ENCODE peak calls at places on chromosomes 2 and 18, in seven cellular contexts. Y, L, F, P, J, O and T are unnamed samples.

GRCh38 chr2:64426191-64426952 is 27.6 kb upstream of the LGALSL start:
- DNase-seq in Y (no peak), L (no peak), F (peak; percentile 58), P (no peak), J (no peak), O (peak; percentile 16), T (no peak)

GRCh38 chr2:216855614-216856013 is 4.2 kb downstream of the TNP1 start:
- DNase-seq in Y (no peak), L (no peak), F (no peak), P (no peak), J (no peak), O (no peak), T (no peak)

GRCh38 chr2:112996635-112997034 is 8.6 kb upstream of the IL36A start:
- DNase-seq in Y (no peak), L (no peak), F (no peak), P (no peak), J (no peak), O (no peak), T (no peak)

GRCh38 chr2:3604207-3604877 is 9.4 kb downstream of the COLEC11 start:
- DNase-seq in Y (no peak), L (no peak), F (no peak), P (peak; percentile 61), J (no peak), O (no peak), T (no peak)

GRCh38 chr2:236195726-236196125 is 27.5 kb upstream of the GBX2 start:
- DNase-seq in Y (no peak), L (no peak), F (no peak), P (no peak), J (peak; percentile 49), O (no peak), T (no peak)

GRCh38 chr2:44954306-44954901 is 12.9 kb downstream of the SIX3 start:
- DNase-seq in Y (no peak), L (no peak), F (no peak), P (no peak), J (no peak), O (no peak), T (no peak)

GRCh38 chr18:79609021-79609461 is 70.6 kb upstream of the CTDP1 start:
- DNase-seq in Y (peak; percentile 45), L (no peak), F (no peak), P (no peak), J (peak; percentile 58), O (no peak), T (no peak)

GRCh38 chr2:188524519-188525113 is 232.9 kb downstream of the GULP1 start:
- DNase-seq in Y (no peak), L (no peak), F (peak; percentile 23), P (peak; percentile 55), J (no peak), O (peak; percentile 69), T (no peak)

GRCh38 chr2:100655936-100656534 is 93.2 kb downstream of the PDCL3 start:
- DNase-seq in Y (no peak), L (no peak), F (no peak), P (no peak), J (no peak), O (no peak), T (no peak)

GRCh38 chr2:63827749-63828148 is 13.9 kb upstream of the UGP2 start:
- DNase-seq in Y (no peak), L (no peak), F (peak; percentile 97), P (no peak), J (no peak), O (peak; percentile 88), T (no peak)

GRCh38 chr18:12990977-12991838 is at the start of gene CEP192:
- DNase-seq in Y (peak; percentile 96), L (peak; percentile 96), F (peak; percentile 97), P (peak; percentile 99), J (peak; percentile 98), O (peak; percentile 98), T (peak; percentile 99)

GRCh38 chr2:54725343-54726099 is 2.1 kb downstream of the EML6 start:
- DNase-seq in Y (no peak), L (no peak), F (no peak), P (no peak), J (no peak), O (no peak), T (no peak)

GRCh38 chr2:224334083-224334482 is 67.8 kb downstream of the FAM124B start:
- DNase-seq in Y (no peak), L (no peak), F (no peak), P (no peak), J (no peak), O (no peak), T (no peak)

GRCh38 chr2:84029903-84030559 is 429.0 kb downstream of the SUCLG1 start:
- DNase-seq in Y (no peak), L (no peak), F (no peak), P (no peak), J (no peak), O (no peak), T (no peak)

GRCh38 chr18:44826418-44827259 is 146.0 kb downstream of the SETBP1 start:
- DNase-seq in Y (no peak), L (no peak), F (peak; percentile 97), P (peak; percentile 75), J (peak; percentile 89), O (peak; percentile 83), T (no peak)

GRCh38 chr2:187982668-187983067 is 309.0 kb upstream of the GULP1 start:
- DNase-seq in Y (no peak), L (peak; percentile 40), F (peak; percentile 93), P (no peak), J (no peak), O (peak; percentile 92), T (peak; percentile 9)

GRCh38 chr18:62521588-62521987 is 1.2 kb upstream of the ZCCHC2 start:
- DNase-seq in Y (no peak), L (no peak), F (no peak), P (no peak), J (no peak), O (no peak), T (no peak)

GRCh38 chr2:149038442-149039212 is at the start of gene LYPD6B:
- DNase-seq in Y (peak; percentile 86), L (no peak), F (no peak), P (peak; percentile 66), J (no peak), O (no peak), T (peak; percentile 56)
- TF ChIP-seq CTCF in Y (no peak), L (no peak), F (no peak), P (no peak), J (no peak), O (no peak), T (peak; percentile 2)

GRCh38 chr2:68187329-68187728 is 29.6 kb downstream of the PNO1 start:
- DNase-seq in Y (no peak), L (no peak), F (no peak), P (no peak), J (no peak), O (no peak), T (no peak)

GRCh38 chr2:68190991-68191731 is 33.5 kb downstream of the PNO1 start:
- DNase-seq in Y (no peak), L (no peak), F (peak; percentile 73), P (no peak), J (no peak), O (peak; percentile 96), T (no peak)

GRCh38 chr2:68188831-68189230 is 31.1 kb downstream of the PNO1 start:
- DNase-seq in Y (no peak), L (no peak), F (no peak), P (no peak), J (no peak), O (no peak), T (no peak)

GRCh38 chr2:68182902-68183301 is 25.2 kb downstream of the PNO1 start:
- DNase-seq in Y (no peak), L (no peak), F (no peak), P (no peak), J (no peak), O (no peak), T (no peak)

DNA sequence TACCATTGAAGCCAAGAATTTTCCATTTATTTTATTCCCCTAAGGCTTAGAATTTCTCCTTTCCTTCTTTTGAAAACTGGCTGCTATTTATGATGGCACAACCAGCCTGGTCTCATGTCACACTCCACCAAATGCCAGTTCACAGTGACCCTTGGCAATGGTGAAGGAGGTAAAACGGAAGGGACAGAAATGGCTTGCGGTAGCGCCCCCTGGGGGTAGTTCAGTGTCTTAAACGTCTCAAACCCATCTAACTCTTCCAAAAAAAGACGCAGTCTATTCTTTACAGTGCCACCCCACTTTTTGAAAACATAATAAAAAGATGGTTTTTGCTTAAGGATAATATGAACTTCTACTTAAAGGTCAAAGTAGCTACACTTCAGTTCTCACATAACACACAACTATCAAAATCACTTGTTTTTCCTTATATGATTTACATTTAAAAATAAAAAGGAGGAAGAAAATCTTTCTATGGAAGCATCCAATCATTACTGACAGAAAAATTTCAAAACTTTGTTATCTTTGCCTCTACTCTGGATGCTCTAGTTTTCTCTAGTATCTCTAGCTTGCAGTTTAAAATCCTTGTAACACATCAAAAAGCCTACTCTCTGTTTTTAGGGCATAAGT is 28.0 kb downstream of the PNO1 start:
- DNase-seq in Y (no peak), L (peak; percentile 28), F (peak; percentile 15), P (peak; percentile 62), J (no peak), O (peak; percentile 34), T (peak; percentile 32)
- H3K36me3 ChIP-seq in Y (no peaks in the 10 kb centered on the region), L (peaks cover 7% of the 10 kb centered on the region), F (peaks cover 17% of the 10 kb centered on the region), P (peaks cover 17% of the 10 kb centered on the region), J (no peaks in the 10 kb centered on the region), O (peaks cover 11% of the 10 kb centered on the region), T (peaks cover 4% of the 10 kb centered on the region)

DNA sequence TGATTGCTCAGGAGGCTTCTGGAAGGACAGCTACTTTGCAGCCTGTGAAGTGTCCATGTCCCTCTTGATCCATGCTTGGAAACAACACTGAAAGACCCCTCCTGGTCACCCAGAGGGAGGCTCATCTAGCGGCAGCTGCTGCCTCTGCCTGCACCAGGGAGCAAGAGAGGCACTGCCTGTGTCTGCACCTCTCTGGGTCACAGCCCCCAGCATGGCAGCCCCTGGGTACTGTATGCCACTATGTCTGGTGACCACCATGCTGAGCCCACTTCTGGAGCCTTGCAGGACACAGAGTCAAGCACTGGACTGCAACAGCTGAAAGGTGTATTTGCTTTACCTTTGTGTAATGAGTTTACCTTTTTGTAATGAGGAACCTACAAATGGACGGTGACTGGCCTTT is 186.3 kb upstream of the MYT1L start:
- DNase-seq in Y (no peak), L (no peak), F (no peak), P (no peak), J (no peak), O (no peak), T (no peak)
- H3K27me3 ChIP-seq in Y (peaks cover 4% of the 10 kb centered on the region), L (no peaks in the 10 kb centered on the region), F (no peaks in the 10 kb centered on the region), P (no peaks in the 10 kb centered on the region), J (no peaks in the 10 kb centered on the region), O (no peaks in the 10 kb centered on the region), T (no peaks in the 10 kb centered on the region)

GRCh38 chr2:219178377-219179175 is 501 bp downstream of the RETREG2 start:
- DNase-seq in Y (peak; percentile 82), L (no peak), F (peak; percentile 7), P (peak; percentile 69), J (no peak), O (peak; percentile 15), T (peak; percentile 22)
- TF ChIP-seq CTCF in Y (no peak), L (no peak), F (no peak), P (no peak), J (no peak), O (no peak), T (no peak)

GRCh38 chr18:74436158-74436755 is 20.9 kb downstream of the DIPK1C start:
- DNase-seq in Y (no peak), L (no peak), F (no peak), P (no peak), J (peak; percentile 42), O (no peak), T (no peak)
- H3K36me3 ChIP-seq in Y (no peaks in the 10 kb centered on the region), L (no peaks in the 10 kb centered on the region), F (no peaks in the 10 kb centered on the region), P (no peaks in the 10 kb centered on the region), J (no peaks in the 10 kb centered on the region), O (no peaks in the 10 kb centered on the region), T (no peaks in the 10 kb centered on the region)